ENCODE peak calls at places on chromosomes 5 and 9, in five cellular contexts. S is K562, T is HepG2, E is HCT116, X is SK-N-SH. F is an unnamed sample. For H3K9me3, the result is how much of the 10 kb centered on the place peaks cover.

GRCh38 chr5:119342414-119342813 is 13.4 kb upstream of the TNFAIP8 start:
- DNase-seq in X (no peak), T (no peak), E (no peak), S (no peak), F (no peak)

GRCh38 chr5:148381906-148382305 is 1.9 kb upstream of the FBXO38 start:
- DNase-seq in X (no peak), S (no peak), T (peak), E (no peak), F (no peak)

GRCh38 chr5:65663804-65664521 is 39.1 kb downstream of the SHLD3 start:
- DNase-seq in E (peak), S (no peak), T (no peak), X (peak), F (no peak)

GRCh38 chr9:110048473-110048975 is 159.4 kb downstream of the C9orf152 start:
- DNase-seq in X (peak), E (peak), T (no peak), S (peak), F (no peak)

GRCh38 chr5:111555760-111556159 is 43.4 kb upstream of the STARD4 start:
- DNase-seq in E (no peak), T (no peak), X (no peak), S (no peak), F (no peak)

GRCh38 chr5:84298628-84299027 is 86.1 kb downstream of the EDIL3 start:
- DNase-seq in E (no peak), S (no peak), T (no peak), X (no peak), F (no peak)

GRCh38 chr5:136202800-136203199 is 9.8 kb upstream of the SMIM32 start:
- DNase-seq in S (no peak), T (no peak), E (no peak), X (no peak), F (no peak)

GRCh38 chr5:115319007-115319406 is 22.6 kb upstream of the CCDC112 start:
- DNase-seq in X (no peak), S (no peak), T (no peak), E (no peak), F (no peak)

GRCh38 chr5:42759456-42759855 is 2.8 kb downstream of the CCDC152 start:
- DNase-seq in S (no peak), X (no peak), E (no peak), T (no peak), F (no peak)

GRCh38 chr9:127283917-127284316 is 19.3 kb downstream of the GARNL3 start:
- DNase-seq in E (no peak), S (peak), T (no peak), X (no peak), F (no peak)

GRCh38 chr5:123150089-123150488 is 61.0 kb downstream of the PRDM6 start:
- DNase-seq in X (no peak), S (no peak), E (no peak), T (no peak), F (no peak)

GRCh38 chr5:96714951-96715451 is 52.8 kb downstream of the CAST start:
- DNase-seq in E (peak), T (peak), X (no peak), S (peak), F (no peak)

GRCh38 chr9:131747352-131747751 is 7.5 kb upstream of the RAPGEF1 start:
- DNase-seq in E (no peak), S (peak), X (peak), T (peak), F (no peak)

GRCh38 chr9:35792044-35792813 is 838 bp downstream of the NPR2 start:
- DNase-seq in S (no peak), E (no peak), X (no peak), T (no peak), F (no peak)

GRCh38 chr9:98016137-98016680 is 33.1 kb downstream of the ANP32B start:
- DNase-seq in X (no peak), T (no peak), S (no peak), E (no peak), F (no peak)

GRCh38 chr9:16708638-16709435 is 161.6 kb downstream of the BNC2 start:
- DNase-seq in S (no peak), E (no peak), X (no peak), T (no peak), F (no peak)
- H3K9ac ChIP-seq in S (no peak), E (no peak), X (no peak), T (no peak), F (peak)

DNA sequence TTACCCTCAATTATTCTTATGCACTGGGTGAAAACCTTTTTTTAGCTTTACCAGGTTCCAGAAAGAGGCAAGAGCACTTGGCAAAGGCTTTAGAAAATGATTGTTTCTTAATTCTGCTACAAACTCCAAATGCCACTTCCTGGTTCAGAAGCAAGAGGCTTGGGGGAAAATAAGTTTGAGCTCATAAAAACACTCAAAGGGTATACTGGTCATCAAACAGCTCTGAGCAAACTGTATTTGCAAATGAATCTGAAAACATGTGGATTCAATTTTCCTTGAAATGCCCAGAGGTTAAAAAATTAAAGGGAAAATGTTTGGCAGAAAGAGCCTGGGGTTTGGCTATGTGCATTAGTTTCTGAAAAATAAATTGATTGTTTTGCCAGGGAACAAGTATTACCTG is 615.5 kb downstream of the EBF1 start:
- DNase-seq in S (no peak), E (no peak), X (peak), T (no peak), F (no peak)
- H3K9me3 ChIP-seq in S (under half), E (under half), X (under half), T (under half), F (under half)

GRCh38 chr5:69519285-69519684 is 26.7 kb downstream of the OCLN start:
- DNase-seq in S (no peak), E (no peak), T (no peak), X (no peak), F (no peak)
- TF ChIP-seq POLR2AphosphoS5 in S (no peak), E (no peak), T (no peak), X (no peak), F (no peak)

DNA sequence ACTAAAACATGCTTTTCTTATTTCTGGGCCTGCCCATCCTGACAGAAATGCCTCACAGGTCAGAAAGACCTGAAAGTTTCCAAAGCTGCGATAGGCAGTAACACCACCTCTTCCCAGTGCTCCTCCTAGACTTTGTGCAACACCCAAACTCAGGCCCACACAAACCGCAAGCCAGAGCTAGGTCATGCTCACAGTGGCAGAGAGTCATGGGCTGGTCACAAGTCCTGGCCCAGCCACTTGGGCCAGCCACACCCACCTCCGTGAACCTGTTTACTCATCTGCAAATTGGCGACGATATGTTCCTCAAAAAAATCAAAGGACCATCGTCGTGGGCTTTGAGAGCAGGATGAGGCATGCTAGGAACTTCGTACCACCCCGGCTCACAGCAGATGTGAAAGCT is 44.1 kb upstream of the SLC25A51 start:
- DNase-seq in X (no peak), S (no peak), T (no peak), E (no peak), F (no peak)
- H3K9ac ChIP-seq in X (no peak), S (no peak), T (no peak), E (no peak), F (no peak)

GRCh38 chr9:84852902-84853301 is 183.4 kb downstream of the NTRK2 start:
- DNase-seq in X (no peak), E (no peak), T (no peak), S (no peak), F (no peak)

GRCh38 chr9:84849049-84849448 is 179.5 kb downstream of the NTRK2 start:
- DNase-seq in T (no peak), E (no peak), S (no peak), X (no peak), F (no peak)

GRCh38 chr9:84846501-84847323 is 177.2 kb downstream of the NTRK2 start:
- DNase-seq in X (no peak), T (no peak), E (no peak), S (no peak), F (no peak)

GRCh38 chr9:84851935-84852585 is 182.5 kb downstream of the NTRK2 start:
- DNase-seq in T (no peak), S (no peak), E (peak), X (no peak), F (no peak)

GRCh38 chr9:84850830-84851372 is 181.4 kb downstream of the NTRK2 start:
- DNase-seq in T (peak), X (no peak), E (no peak), S (no peak), F (no peak)
- H3K9me3 ChIP-seq in T (under half), X (under half), E (under half), S (under half), F (under half)

GRCh38 chr5:149464796-149465489 is 85.9 kb upstream of the IL17B start:
- DNase-seq in S (peak), T (no peak), E (no peak), X (no peak), F (no peak)
- TF ChIP-seq POLR2AphosphoS5 in S (no peak), T (no peak), E (no peak), X (no peak), F (no peak)

GRCh38 chr9:123239726-123240125 is 28.7 kb downstream of the STRBP start:
- DNase-seq in E (no peak), S (no peak), T (no peak), X (no peak), F (no peak)

GRCh38 chr9:123237220-123237619 is 31.2 kb downstream of the STRBP start:
- DNase-seq in X (no peak), T (no peak), E (no peak), S (no peak), F (no peak)

GRCh38 chr9:123235448-123235847 is 32.9 kb downstream of the STRBP start:
- DNase-seq in X (no peak), T (peak), S (no peak), E (no peak), F (no peak)

GRCh38 chr9:123234853-123235252 is 33.5 kb downstream of the STRBP start:
- DNase-seq in E (no peak), X (no peak), T (no peak), S (no peak), F (no peak)

GRCh38 chr9:123238364-123238763 is 30.0 kb downstream of the STRBP start:
- DNase-seq in E (no peak), S (no peak), T (no peak), X (no peak), F (no peak)
- H3K9ac ChIP-seq in E (no peak), S (no peak), T (no peak), X (no peak), F (no peak)

GRCh38 chr5:141902015-141902414 is 21.7 kb upstream of the DELE1 start:
- DNase-seq in S (no peak), T (no peak), X (no peak), E (no peak), F (no peak)
- H3K9me3 ChIP-seq in S (under half), T (under half), X (under half), E (under half), F (under half)

GRCh38 chr9:3827175-3827574 is 301.4 kb upstream of the RFX3 start:
- DNase-seq in S (no peak), E (peak), X (no peak), T (no peak), F (no peak)
- TF ChIP-seq POLR2AphosphoS5 in S (no peak), E (no peak), X (no peak), T (no peak), F (no peak)

GRCh38 chr9:129008986-129009583 is 19.0 kb downstream of the SH3GLB2 start:
- DNase-seq in S (no peak), X (no peak), E (no peak), T (no peak), F (no peak)

GRCh38 chr9:129007035-129007765 is 20.9 kb downstream of the SH3GLB2 start:
- DNase-seq in X (no peak), T (no peak), S (peak), E (no peak), F (no peak)

GRCh38 chr9:129009584-129010141 is 18.5 kb downstream of the SH3GLB2 start:
- DNase-seq in X (no peak), E (no peak), S (no peak), T (no peak), F (no peak)

GRCh38 chr9:129007766-129008468 is 20.2 kb downstream of the SH3GLB2 start:
- DNase-seq in E (no peak), T (no peak), S (no peak), X (no peak), F (no peak)

DNA sequence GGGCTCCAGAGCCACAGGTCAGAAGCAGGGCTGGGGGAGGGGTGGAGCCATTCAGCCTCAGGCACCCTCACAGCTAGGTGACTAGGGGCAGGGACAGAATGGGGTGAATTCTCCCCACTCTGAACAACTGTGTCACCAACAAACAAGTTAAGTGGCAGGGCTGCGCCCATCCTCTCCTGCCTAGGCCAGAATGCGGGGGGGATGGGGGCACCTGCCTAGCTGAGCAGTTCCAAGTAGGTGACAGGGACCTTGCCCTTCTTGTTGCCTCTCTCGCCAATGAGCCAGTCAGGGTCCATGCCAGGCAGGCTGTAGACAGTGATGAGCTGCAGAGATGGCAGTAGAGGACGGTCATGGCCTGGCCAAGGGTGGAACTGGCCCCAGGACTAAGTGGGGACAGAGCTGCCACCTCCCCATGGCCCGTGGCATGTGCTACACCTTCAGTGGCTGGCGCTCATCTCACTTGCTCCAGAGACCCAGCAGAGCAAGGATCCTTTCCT is 19.6 kb downstream of the SH3GLB2 start:
- DNase-seq in S (no peak), X (no peak), E (no peak), T (no peak), F (no peak)
- H3K9ac ChIP-seq in S (no peak), X (no peak), E (no peak), T (no peak), F (no peak)